ENCODE peak calls at places on chromosomes 16 and 17, in eight cellular contexts. One of them, this sample, is unnamed.

GRCh38 chr17:35866356-35866950 is 2.2 kb downstream of the HEATR9 start:
- DNase-seq in pancreas: no peak
- DNase-seq in aorta: no peak
- DNase-seq in PC-9: no peak
- DNase-seq in tibial artery: no peak
- DNase-seq in A673: no peak
- DNase-seq in GM23338: no peak
- DNase-seq in GM12878: no peak
- DNase-seq in this sample: no peak

GRCh38 chr17:74194682-74195081 is 8.8 kb upstream of the RPL38 start:
- DNase-seq in GM23338: no peak
- DNase-seq in A673: no peak
- DNase-seq in aorta: peak; percentile 33
- DNase-seq in pancreas: no peak
- DNase-seq in PC-9: no peak
- DNase-seq in GM12878: no peak
- DNase-seq in tibial artery: no peak
- DNase-seq in this sample: no peak

GRCh38 chr17:71180801-71181385 is 939.9 kb upstream of the SOX9 start:
- DNase-seq in tibial artery: peak; percentile 22
- DNase-seq in PC-9: peak; percentile 38
- DNase-seq in GM12878: no peak
- DNase-seq in aorta: no peak
- DNase-seq in A673: no peak
- DNase-seq in pancreas: peak; percentile 8
- DNase-seq in GM23338: no peak
- DNase-seq in this sample: no peak

GRCh38 chr16:80619824-80620223 is 79.0 kb downstream of the DYNLRB2 start:
- DNase-seq in PC-9: peak; percentile 56
- DNase-seq in tibial artery: no peak
- DNase-seq in A673: no peak
- DNase-seq in GM23338: no peak
- DNase-seq in aorta: no peak
- DNase-seq in GM12878: no peak
- DNase-seq in pancreas: no peak
- DNase-seq in this sample: no peak

GRCh38 chr16:50303041-50303604 is 36.8 kb downstream of the ADCY7 start:
- DNase-seq in tibial artery: peak; percentile 15
- DNase-seq in GM12878: no peak
- DNase-seq in A673: no peak
- DNase-seq in aorta: peak; percentile 21
- DNase-seq in pancreas: no peak
- DNase-seq in PC-9: no peak
- DNase-seq in GM23338: no peak
- DNase-seq in this sample: peak; percentile 53

GRCh38 chr16:83907926-83908325 is 9.0 kb downstream of the MLYCD start:
- DNase-seq in GM23338: no peak
- DNase-seq in pancreas: no peak
- DNase-seq in A673: no peak
- DNase-seq in PC-9: no peak
- DNase-seq in aorta: no peak
- DNase-seq in tibial artery: no peak
- DNase-seq in GM12878: no peak
- DNase-seq in this sample: no peak

GRCh38 chr17:565506-565905 is 149.1 kb downstream of the VPS53 start:
- DNase-seq in PC-9: no peak
- DNase-seq in tibial artery: no peak
- DNase-seq in A673: no peak
- DNase-seq in GM12878: no peak
- DNase-seq in GM23338: peak; percentile 58
- DNase-seq in aorta: no peak
- DNase-seq in pancreas: no peak
- DNase-seq in this sample: no peak

GRCh38 chr16:54933281-54934150 is 2.9 kb downstream of the IRX5 start:
- DNase-seq in GM12878: no peak
- DNase-seq in pancreas: no peak
- DNase-seq in aorta: no peak
- DNase-seq in tibial artery: no peak
- DNase-seq in PC-9: no peak
- DNase-seq in A673: no peak
- DNase-seq in GM23338: peak; percentile 41
- DNase-seq in this sample: peak; percentile 69

GRCh38 chr17:80761421-80761871 is 216.8 kb downstream of the RPTOR start:
- DNase-seq in A673: peak; percentile 43
- DNase-seq in tibial artery: no peak
- DNase-seq in GM23338: no peak
- DNase-seq in pancreas: no peak
- DNase-seq in GM12878: no peak
- DNase-seq in PC-9: peak; percentile 86
- DNase-seq in aorta: no peak
- DNase-seq in this sample: no peak

GRCh38 chr16:49181812-49182211 is 99.8 kb downstream of the CBLN1 start:
- DNase-seq in pancreas: no peak
- DNase-seq in GM23338: no peak
- DNase-seq in GM12878: no peak
- DNase-seq in tibial artery: no peak
- DNase-seq in aorta: no peak
- DNase-seq in A673: peak; percentile 17
- DNase-seq in PC-9: no peak
- DNase-seq in this sample: no peak

GRCh38 chr17:8522577-8522976 is 86.9 kb downstream of the NDEL1 start:
- DNase-seq in aorta: no peak
- DNase-seq in tibial artery: no peak
- DNase-seq in PC-9: no peak
- DNase-seq in pancreas: no peak
- DNase-seq in GM23338: no peak
- DNase-seq in A673: no peak
- DNase-seq in GM12878: no peak
- DNase-seq in this sample: no peak

GRCh38 chr17:31310260-31310659 is 3.6 kb downstream of the EVI2B start:
- DNase-seq in GM12878: no peak
- DNase-seq in pancreas: no peak
- DNase-seq in aorta: no peak
- DNase-seq in A673: no peak
- DNase-seq in PC-9: no peak
- DNase-seq in tibial artery: no peak
- DNase-seq in GM23338: no peak
- DNase-seq in this sample: no peak

GRCh38 chr17:31307640-31308039 is 6.2 kb downstream of the EVI2B start:
- DNase-seq in GM12878: no peak
- DNase-seq in PC-9: no peak
- DNase-seq in GM23338: no peak
- DNase-seq in A673: no peak
- DNase-seq in aorta: no peak
- DNase-seq in pancreas: no peak
- DNase-seq in tibial artery: no peak
- DNase-seq in this sample: no peak

GRCh38 chr17:31309525-31309924 is 4.3 kb downstream of the EVI2B start:
- DNase-seq in aorta: no peak
- DNase-seq in GM23338: no peak
- DNase-seq in A673: no peak
- DNase-seq in PC-9: no peak
- DNase-seq in tibial artery: no peak
- DNase-seq in pancreas: no peak
- DNase-seq in GM12878: peak; percentile 65
- DNase-seq in this sample: no peak

GRCh38 chr17:31308935-31309334 is 4.9 kb downstream of the EVI2B start:
- DNase-seq in pancreas: no peak
- DNase-seq in PC-9: no peak
- DNase-seq in A673: no peak
- DNase-seq in aorta: no peak
- DNase-seq in GM23338: no peak
- DNase-seq in tibial artery: no peak
- DNase-seq in GM12878: no peak
- DNase-seq in this sample: no peak

DNA sequence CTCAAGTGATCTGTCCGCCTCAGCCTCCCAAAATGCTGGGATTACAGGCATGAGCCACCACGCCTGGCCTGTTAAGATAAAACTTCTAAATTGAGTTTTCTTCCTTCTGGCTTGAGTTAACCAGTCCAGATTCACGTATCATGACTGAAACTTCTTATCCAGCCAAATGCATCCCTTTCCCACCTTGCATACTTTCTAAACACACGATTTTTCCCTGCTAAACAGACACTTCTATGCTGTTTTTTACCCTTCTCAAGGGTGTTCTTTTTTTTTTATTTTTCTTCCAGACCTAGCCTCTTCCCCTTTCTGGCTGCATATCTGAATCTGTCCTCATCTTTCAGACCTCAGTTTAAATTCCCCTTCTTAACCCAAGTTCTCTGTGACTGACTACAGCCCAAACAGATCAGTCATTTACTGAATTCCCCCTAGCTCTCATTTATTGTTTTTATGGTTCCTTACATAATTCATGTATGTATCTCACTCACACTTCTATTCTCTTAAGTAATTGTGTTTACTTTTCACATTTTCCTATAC is 5.4 kb downstream of the EVI2B start:
- DNase-seq in GM12878: no peak
- DNase-seq in A673: no peak
- DNase-seq in aorta: no peak
- DNase-seq in tibial artery: no peak
- DNase-seq in GM23338: no peak
- DNase-seq in PC-9: no peak
- DNase-seq in pancreas: no peak
- DNase-seq in this sample: no peak
- H3K27ac ChIP-seq in GM12878: peak overlapping the region; percentile 95
- H3K27ac ChIP-seq in A673: no peak overlapping the region
- H3K27ac ChIP-seq in aorta: no peak overlapping the region
- H3K27ac ChIP-seq in tibial artery: no peak overlapping the region
- H3K27ac ChIP-seq in GM23338: no peak overlapping the region
- H3K27ac ChIP-seq in PC-9: peak overlapping the region; percentile 4
- H3K27ac ChIP-seq in pancreas: no peak overlapping the region
- H3K27ac ChIP-seq in this sample: peak overlapping the region; percentile 71

GRCh38 chr16:88913870-88914269 is 47.4 kb upstream of the PABPN1L start:
- DNase-seq in GM12878: no peak
- DNase-seq in pancreas: no peak
- DNase-seq in aorta: no peak
- DNase-seq in PC-9: no peak
- DNase-seq in GM23338: no peak
- DNase-seq in A673: no peak
- DNase-seq in tibial artery: no peak
- DNase-seq in this sample: no peak
- H3K4me3 ChIP-seq in GM12878: no peak overlapping the region
- H3K4me3 ChIP-seq in pancreas: no peak overlapping the region
- H3K4me3 ChIP-seq in aorta: no peak overlapping the region
- H3K4me3 ChIP-seq in PC-9: no peak overlapping the region
- H3K4me3 ChIP-seq in GM23338: no peak overlapping the region
- H3K4me3 ChIP-seq in A673: no peak overlapping the region
- H3K4me3 ChIP-seq in tibial artery: no peak overlapping the region
- H3K4me3 ChIP-seq in this sample: no peak overlapping the region

DNA sequence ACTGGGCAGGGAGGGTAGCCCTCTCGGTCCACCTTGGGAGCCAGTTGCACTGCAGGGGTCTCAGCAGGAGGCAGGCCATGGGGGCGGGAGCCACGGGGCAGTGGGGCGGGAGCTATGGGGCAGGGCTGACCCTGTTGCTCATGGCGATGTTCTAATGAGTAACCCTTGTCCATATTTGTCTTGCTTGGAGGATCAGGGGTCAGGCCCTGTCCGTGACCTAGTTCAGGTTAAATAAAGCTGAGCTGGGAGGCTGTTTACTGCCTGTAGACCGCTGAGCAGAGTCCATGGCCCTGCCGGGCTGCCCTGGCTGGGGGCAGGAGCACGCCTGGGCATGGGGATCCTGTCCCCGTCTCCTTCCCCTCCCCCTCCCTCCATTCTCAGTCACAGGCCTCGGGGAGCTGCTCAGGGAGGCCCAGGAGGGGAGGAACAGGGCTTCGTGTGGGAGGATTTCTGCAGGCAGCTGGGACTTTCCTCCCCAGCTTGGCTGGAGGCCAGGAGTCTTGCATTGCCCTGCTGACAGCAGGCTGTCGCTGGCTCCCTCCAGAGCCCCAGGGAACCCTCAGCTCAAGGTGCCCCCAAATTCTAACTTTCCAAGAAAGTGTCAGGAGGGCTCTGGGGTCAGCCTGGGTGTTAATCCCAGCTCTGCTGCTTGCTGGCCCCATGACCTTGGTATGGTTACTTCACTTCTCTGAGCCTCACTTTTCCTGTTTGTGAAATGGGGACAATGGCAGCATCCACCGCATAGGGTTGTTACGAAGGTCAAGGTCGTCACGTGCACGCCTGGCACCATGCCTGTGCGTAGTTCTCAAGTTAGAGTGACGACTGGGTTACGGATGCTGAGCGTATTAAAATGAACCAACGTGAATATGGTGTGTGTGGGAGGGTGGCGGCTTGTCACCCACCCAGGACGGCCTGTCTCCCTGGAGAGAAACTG is 6.1 kb upstream of the SERPINF2 start:
- DNase-seq in A673: peak; percentile 91
- DNase-seq in PC-9: no peak
- DNase-seq in tibial artery: no peak
- DNase-seq in aorta: no peak
- DNase-seq in GM23338: no peak
- DNase-seq in GM12878: no peak
- DNase-seq in pancreas: no peak
- DNase-seq in this sample: peak; percentile 88
- H3K27ac ChIP-seq in A673: peak overlapping the region; percentile 84
- H3K27ac ChIP-seq in PC-9: no peak overlapping the region
- H3K27ac ChIP-seq in tibial artery: no peak overlapping the region
- H3K27ac ChIP-seq in aorta: no peak overlapping the region
- H3K27ac ChIP-seq in GM23338: no peak overlapping the region
- H3K27ac ChIP-seq in GM12878: peak overlapping the region; percentile 74
- H3K27ac ChIP-seq in pancreas: no peak overlapping the region
- H3K27ac ChIP-seq in this sample: peak overlapping the region; percentile 14

GRCh38 chr16:67185003-67185865 is 1.5 kb upstream of the MATCAP1 start:
- DNase-seq in PC-9: peak; percentile 52
- DNase-seq in tibial artery: peak; percentile 93
- DNase-seq in GM12878: no peak
- DNase-seq in GM23338: peak; percentile 98
- DNase-seq in aorta: peak; percentile 99
- DNase-seq in pancreas: peak; percentile 94
- DNase-seq in A673: peak; percentile 85
- DNase-seq in this sample: peak; percentile 96
- H3K4me3 ChIP-seq in PC-9: peak overlapping the region; percentile 67
- H3K4me3 ChIP-seq in tibial artery: peak overlapping the region; percentile 90
- H3K4me3 ChIP-seq in GM12878: no peak overlapping the region
- H3K4me3 ChIP-seq in GM23338: peak overlapping the region; percentile 63
- H3K4me3 ChIP-seq in aorta: no peak overlapping the region
- H3K4me3 ChIP-seq in pancreas: peak overlapping the region; percentile 64
- H3K4me3 ChIP-seq in A673: peak overlapping the region; percentile 68
- H3K4me3 ChIP-seq in this sample: peak overlapping the region; percentile 79

This sample was measured in upper lobe of right lung.